ENCODE peak calls at places on chromosomes 4 and X, in six cellular contexts. F is MM.1S, V is GM03348, J is lung, C is posterior cingulate gyrus, U is NCI-H69. A is an unnamed sample.

GRCh38 chrX:46777971-46778810 is 19.3 kb upstream of the SLC9A7 start:
- DNase-seq in V (no peak), U (peak; percentile 30), C (no peak), F (no peak), J (no peak), A (no peak)

GRCh38 chr4:111792592-111792991 is 352.7 kb upstream of the FAM241A start:
- DNase-seq in C (no peak), J (no peak), U (peak; percentile 16), F (no peak), V (no peak), A (no peak)

GRCh38 chr4:45795165-45795564 is 328.7 kb downstream of the GABRG1 start:
- DNase-seq in V (no peak), U (no peak), F (no peak), C (no peak), J (no peak), A (no peak)

GRCh38 chr4:15262396-15262795 is 165.4 kb upstream of the C1QTNF7 start:
- DNase-seq in J (no peak), C (no peak), U (no peak), F (no peak), V (no peak), A (no peak)

GRCh38 chrX:6383911-6384310 is 151.0 kb downstream of the VCX3A start:
- DNase-seq in J (no peak), F (no peak), C (no peak), U (peak; percentile 43), V (no peak), A (no peak)

GRCh38 chr4:153564630-153565525 is 98.7 kb downstream of the TMEM131L start:
- DNase-seq in J (no peak), U (peak; percentile 50), V (peak; percentile 22), F (no peak), C (no peak), A (no peak)

GRCh38 chr4:8010618-8011017 is 71.0 kb upstream of the AFAP1 start:
- DNase-seq in J (peak; percentile 42), U (peak; percentile 98), C (peak; percentile 74), V (no peak), F (no peak), A (no peak)

GRCh38 chrX:134933248-134933647 is 57.5 kb upstream of the SMIM10 start:
- DNase-seq in F (no peak), J (no peak), C (no peak), V (no peak), U (peak; percentile 19), A (no peak)

GRCh38 chr4:118206627-118207026 is 146.2 kb downstream of the PRSS12 start:
- DNase-seq in F (no peak), C (no peak), V (peak; percentile 18), U (no peak), J (no peak), A (no peak)

GRCh38 chrX:39065051-39065871 is 264.0 kb downstream of the MID1IP1 start:
- DNase-seq in V (no peak), C (no peak), F (no peak), U (peak; percentile 99), J (no peak), A (no peak)

GRCh38 chrX:65607070-65607742 is 60.2 kb upstream of the MSN start:
- DNase-seq in V (no peak), U (no peak), C (no peak), F (no peak), J (no peak), A (no peak)

GRCh38 chrX:96424007-96424406 is 260.6 kb upstream of the DIAPH2 start:
- DNase-seq in U (no peak), V (peak; percentile 15), C (no peak), F (no peak), J (no peak), A (no peak)

GRCh38 chr4:127479031-127479622 is 153.6 kb upstream of the INTU start:
- DNase-seq in U (peak; percentile 31), C (no peak), V (peak; percentile 24), F (peak; percentile 50), J (no peak), A (peak; percentile 71)

GRCh38 chr4:82360298-82361177 is 13.3 kb downstream of the HNRNPD start:
- DNase-seq in V (peak; percentile 35), F (peak; percentile 24), U (peak; percentile 49), J (no peak), C (no peak), A (peak; percentile 49)

GRCh38 chrX:133337250-133337649 is 78.0 kb downstream of the GPC4 start:
- DNase-seq in V (no peak), C (no peak), U (no peak), F (no peak), J (no peak), A (no peak)

GRCh38 chr4:8322794-8323704 is 53.5 kb downstream of the HTRA3 start:
- DNase-seq in V (no peak), C (no peak), F (no peak), U (no peak), J (no peak), A (no peak)

GRCh38 chrX:41335590-41336331 is 1.8 kb downstream of the DDX3X start:
- DNase-seq in J (no peak), F (no peak), U (no peak), V (peak; percentile 23), C (no peak), A (peak; percentile 39)

GRCh38 chrX:71935542-71935941 is 24.9 kb downstream of the NHSL2 start:
- DNase-seq in J (no peak), C (no peak), U (peak; percentile 9), V (no peak), F (no peak), A (no peak)

GRCh38 chr4:121977251-121978168 is 25.6 kb upstream of the TRPC3 start:
- DNase-seq in V (no peak), C (no peak), J (no peak), U (peak; percentile 3), F (peak; percentile 56), A (peak; percentile 77)

GRCh38 chr4:5712517-5712916 is 1.5 kb downstream of the EVC start:
- DNase-seq in J (no peak), F (peak; percentile 75), C (no peak), U (no peak), V (peak; percentile 30), A (no peak)

GRCh38 chrX:50643525-50644137 is 170.4 kb downstream of the SHROOM4 start:
- DNase-seq in U (no peak), F (no peak), V (no peak), J (no peak), C (no peak), A (no peak)